ENCODE peak calls at places on chromosomes 5 and 9, in seven cellular contexts. K is fibroblast of lung, J is A549, D is HCT116, U is mesenchymal stem cell, T is IMR-90, R is neural progenitor cell. Y is an unnamed sample.

GRCh38 chr9:131237931-131238401 is 38.3 kb downstream of the FAM78A start:
- DNase-seq in D (no peak), K (peak; percentile 85), T (peak; percentile 88), U (peak; percentile 69), R (peak; percentile 61), J (no peak), Y (peak; percentile 96)

GRCh38 chr9:101737705-101738565 is 512 bp downstream of the GRIN3A start:
- DNase-seq in D (no peak), U (no peak), T (no peak), J (peak; percentile 6), K (no peak), R (peak; percentile 77), Y (peak; percentile 27)

GRCh38 chr5:38712416-38712815 is 133.4 kb upstream of the OSMR start:
- DNase-seq in U (no peak), T (no peak), D (no peak), R (no peak), K (no peak), J (no peak), Y (no peak)

GRCh38 chr9:83596899-83597504 is 25.9 kb upstream of the IDNK start:
- DNase-seq in J (peak; percentile 42), T (no peak), U (peak; percentile 21), R (peak; percentile 76), D (peak; percentile 27), K (peak; percentile 23), Y (peak; percentile 38)

GRCh38 chr5:11387382-11387781 is 516.9 kb downstream of the CTNND2 start:
- DNase-seq in U (no peak), J (no peak), T (no peak), K (no peak), R (no peak), D (no peak), Y (no peak)

GRCh38 chr5:55923177-55923872 is 71.4 kb downstream of the IL6ST start:
- DNase-seq in U (no peak), D (no peak), K (no peak), J (no peak), R (peak; percentile 11), T (no peak), Y (peak; percentile 61)

GRCh38 chr5:173643964-173644363 is 27.5 kb upstream of the BOD1 start:
- DNase-seq in U (no peak), T (peak; percentile 10), K (no peak), R (peak; percentile 81), J (no peak), D (no peak), Y (no peak)

GRCh38 chr5:174533771-174534221 is 190.6 kb upstream of the MSX2 start:
- DNase-seq in D (peak; percentile 70), U (peak; percentile 94), R (no peak), J (peak; percentile 51), T (peak; percentile 99), K (peak; percentile 96), Y (peak; percentile 85)

GRCh38 chr9:129487658-129488483 is 133.0 kb downstream of the C9orf50 start:
- DNase-seq in K (peak; percentile 68), J (no peak), D (no peak), U (peak; percentile 81), R (peak; percentile 65), T (peak; percentile 65), Y (peak; percentile 73)

GRCh38 chr9:15182755-15183154 is 124.3 kb downstream of the TTC39B start:
- DNase-seq in T (no peak), R (no peak), J (no peak), K (peak; percentile 36), U (peak; percentile 5), D (no peak), Y (no peak)

GRCh38 chr5:73564018-73564417 is 1.4 kb downstream of the ANKRA2 start:
- DNase-seq in K (peak; percentile 17), R (no peak), J (no peak), D (no peak), T (no peak), U (no peak), Y (peak; percentile 29)

GRCh38 chr9:133522073-133522910 is 2.5 kb downstream of the MYMK start:
- DNase-seq in T (no peak), U (no peak), K (no peak), J (no peak), D (no peak), R (no peak), Y (no peak)

GRCh38 chr5:157926953-157927352 is 68.0 kb upstream of the CLINT1 start:
- DNase-seq in T (no peak), U (no peak), K (no peak), R (peak; percentile 28), J (no peak), D (no peak), Y (no peak)

GRCh38 chr9:2420488-2421056 is 201.0 kb upstream of the VLDLR start:
- DNase-seq in R (no peak), U (no peak), D (no peak), K (no peak), T (no peak), J (no peak), Y (no peak)

GRCh38 chr9:106934831-106935230 is 71.9 kb downstream of the ZNF462 start:
- DNase-seq in T (no peak), D (no peak), U (no peak), R (no peak), J (no peak), K (no peak), Y (no peak)

GRCh38 chr5:170538970-170539586 is 35.3 kb downstream of the KCNIP1 start:
- DNase-seq in R (no peak), D (no peak), J (no peak), K (no peak), U (no peak), T (no peak), Y (no peak)
- H3K4me2 ChIP-seq in R (no peak overlapping the region), D (no peak overlapping the region), J (no peak overlapping the region), K (no peak overlapping the region), U (no peak overlapping the region), T (no peak overlapping the region), Y (no peak overlapping the region)

GRCh38 chr9:126483468-126484056 is 130.2 kb upstream of the LMX1B start:
- DNase-seq in D (no peak), T (no peak), K (no peak), J (no peak), U (no peak), R (no peak), Y (no peak)
- H3K4me1 ChIP-seq in D (no peaks in the 10 kb centered on the region), T (peaks cover 2% of the 10 kb centered on the region), K (no peaks in the 10 kb centered on the region), J (no peaks in the 10 kb centered on the region), U (peaks cover 16% of the 10 kb centered on the region), R (peaks cover 17% of the 10 kb centered on the region), Y (no peaks in the 10 kb centered on the region)

DNA sequence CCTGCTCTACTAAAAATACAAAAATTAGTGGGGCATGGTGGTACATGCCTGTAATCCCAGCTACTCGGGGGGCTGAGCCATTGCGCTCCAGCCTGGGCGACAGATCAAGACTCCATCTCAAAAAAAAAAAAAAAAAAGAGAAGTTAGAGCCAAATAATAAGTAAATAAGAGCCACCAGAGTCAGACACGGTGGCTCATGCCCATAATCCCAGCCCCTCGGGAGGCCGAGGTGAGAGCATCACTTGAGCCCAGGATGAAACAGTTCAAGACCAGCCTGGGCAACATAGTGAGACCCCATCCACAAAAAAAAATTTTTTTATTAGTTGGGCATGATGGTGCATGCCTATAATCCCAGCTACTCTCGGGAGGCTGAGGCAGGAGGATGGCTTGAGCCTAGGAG is 85.8 kb upstream of the LARP1 start:
- DNase-seq in D (no peak), R (no peak), T (no peak), U (no peak), J (no peak), K (no peak), Y (no peak)
- H3K4me2 ChIP-seq in D (no peak overlapping the region), R (no peak overlapping the region), T (no peak overlapping the region), U (no peak overlapping the region), J (no peak overlapping the region), K (no peak overlapping the region), Y (no peak overlapping the region)

GRCh38 chr5:149775785-149776184 is 45.7 kb downstream of the PPARGC1B start:
- DNase-seq in U (no peak), J (peak; percentile 40), D (peak; percentile 54), R (peak; percentile 41), T (no peak), K (no peak), Y (no peak)

GRCh38 chr5:149773245-149774095 is 43.4 kb downstream of the PPARGC1B start:
- DNase-seq in D (no peak), J (no peak), R (no peak), T (no peak), K (no peak), U (no peak), Y (no peak)

GRCh38 chr5:149777382-149777781 is 47.3 kb downstream of the PPARGC1B start:
- DNase-seq in U (peak; percentile 28), T (no peak), D (no peak), J (no peak), R (peak; percentile 31), K (no peak), Y (no peak)

GRCh38 chr5:149779071-149779470 is 49.0 kb downstream of the PPARGC1B start:
- DNase-seq in T (no peak), D (no peak), J (no peak), R (no peak), U (no peak), K (no peak), Y (no peak)

GRCh38 chr5:149776376-149777305 is 46.5 kb downstream of the PPARGC1B start:
- DNase-seq in J (no peak), T (no peak), R (no peak), D (no peak), K (no peak), U (no peak), Y (no peak)
- H3K4me1 ChIP-seq in J (peaks cover 3% of the 10 kb centered on the region), T (no peaks in the 10 kb centered on the region), R (peaks cover 14% of the 10 kb centered on the region), D (peaks cover 3% of the 10 kb centered on the region), K (no peaks in the 10 kb centered on the region), U (peaks cover 16% of the 10 kb centered on the region), Y (no peaks in the 10 kb centered on the region)

GRCh38 chr5:178120661-178121357 is 7.5 kb downstream of the N4BP3 start:
- DNase-seq in T (peak; percentile 76), R (peak; percentile 86), U (peak; percentile 9), K (peak; percentile 80), J (peak; percentile 86), D (no peak), Y (peak; percentile 70)
- H3K4me2 ChIP-seq in T (peak overlapping the region; percentile 58), R (no peak overlapping the region), U (no peak overlapping the region), K (peak overlapping the region; percentile 3), J (no peak overlapping the region), D (no peak overlapping the region), Y (peak overlapping the region; percentile 81)

Y was measured in GM23248.